ENCODE peak calls at places on chromosome 9, in ten cellular contexts. E, T, G, D, M, V, Q, S, O and P are unnamed samples.

GRCh38 chr9:33129886-33130284 is 37.3 kb downstream of the B4GALT1 start:
- DNase-seq in D (peak), S (no peak), O (no peak), Q (no peak), M (no peak), V (no peak), T (no peak), G (no peak), E (no peak), P (no peak)

GRCh38 chr9:70551391-70551790 is 136.9 kb upstream of the KLF9 start:
- DNase-seq in G (no peak), Q (no peak), D (no peak), E (peak), T (no peak), O (no peak), V (no peak), M (no peak), S (no peak), P (no peak)

GRCh38 chr9:89431930-89432725 is 65.8 kb downstream of the SEMA4D start:
- DNase-seq in M (no peak), D (no peak), S (no peak), V (no peak), E (no peak), T (no peak), G (no peak), Q (no peak), O (no peak), P (no peak)

GRCh38 chr9:20300430-20301115 is 321.7 kb downstream of the MLLT3 start:
- DNase-seq in T (no peak), G (no peak), M (no peak), V (no peak), D (no peak), S (no peak), Q (no peak), E (no peak), O (no peak), P (no peak)

GRCh38 chr9:2740616-2741015 is 23.3 kb downstream of the KCNV2 start:
- DNase-seq in G (no peak), D (no peak), O (no peak), Q (no peak), M (no peak), T (no peak), E (peak), V (no peak), S (no peak), P (no peak)

GRCh38 chr9:89999176-89999533 is 394.3 kb downstream of the GADD45G start:
- DNase-seq in O (no peak), S (no peak), Q (no peak), G (peak), V (no peak), T (no peak), M (no peak), D (peak), E (no peak), P (no peak)

GRCh38 chr9:116951588-116952433 is 264.7 kb downstream of the TRIM32 start:
- DNase-seq in T (no peak), G (no peak), E (peak), M (no peak), V (no peak), O (peak), Q (no peak), S (no peak), D (no peak), P (peak)

GRCh38 chr9:99069532-99069931 is 35.4 kb upstream of the TGFBR1 start:
- DNase-seq in G (no peak), O (no peak), S (no peak), M (no peak), E (no peak), D (no peak), V (no peak), T (no peak), Q (no peak), P (no peak)

GRCh38 chr9:124017929-124018730 is 6.6 kb downstream of the LHX2 start:
- DNase-seq in Q (no peak), T (no peak), G (no peak), M (no peak), S (peak), D (no peak), V (no peak), E (no peak), O (no peak), P (no peak)

GRCh38 chr9:32072568-32072967 is 311.9 kb upstream of the ACO1 start:
- DNase-seq in Q (no peak), M (no peak), V (no peak), T (no peak), E (no peak), G (no peak), D (no peak), O (no peak), S (no peak), P (no peak)

GRCh38 chr9:2523601-2524000 is 98.0 kb upstream of the VLDLR start:
- DNase-seq in M (no peak), O (no peak), S (no peak), G (no peak), V (no peak), Q (no peak), E (no peak), T (no peak), D (no peak), P (no peak)

GRCh38 chr9:95993342-95993741 is 117.9 kb downstream of the ERCC6L2 start:
- DNase-seq in S (no peak), G (no peak), E (no peak), D (no peak), O (no peak), V (no peak), T (no peak), M (no peak), Q (no peak), P (no peak)

GRCh38 chr9:100671811-100672305 is 94.0 kb downstream of the CAVIN4 start:
- DNase-seq in O (no peak), S (no peak), Q (no peak), V (no peak), T (no peak), D (no peak), G (no peak), M (no peak), E (no peak), P (no peak)

GRCh38 chr9:110126457-110126856 is 81.5 kb downstream of the C9orf152 start:
- DNase-seq in T (no peak), M (no peak), V (no peak), O (no peak), E (no peak), G (no peak), S (no peak), D (no peak), Q (no peak), P (no peak)

GRCh38 chr9:124553738-124554137 is 46.5 kb upstream of the NR5A1 start:
- DNase-seq in D (no peak), Q (no peak), G (no peak), T (no peak), M (no peak), V (no peak), S (no peak), O (no peak), E (peak), P (peak)

GRCh38 chr9:130172858-130173461 is 756 bp downstream of the NCS1 start:
- DNase-seq in D (no peak), O (no peak), Q (no peak), G (no peak), V (no peak), S (no peak), M (no peak), E (no peak), T (no peak), P (no peak)

DNA sequence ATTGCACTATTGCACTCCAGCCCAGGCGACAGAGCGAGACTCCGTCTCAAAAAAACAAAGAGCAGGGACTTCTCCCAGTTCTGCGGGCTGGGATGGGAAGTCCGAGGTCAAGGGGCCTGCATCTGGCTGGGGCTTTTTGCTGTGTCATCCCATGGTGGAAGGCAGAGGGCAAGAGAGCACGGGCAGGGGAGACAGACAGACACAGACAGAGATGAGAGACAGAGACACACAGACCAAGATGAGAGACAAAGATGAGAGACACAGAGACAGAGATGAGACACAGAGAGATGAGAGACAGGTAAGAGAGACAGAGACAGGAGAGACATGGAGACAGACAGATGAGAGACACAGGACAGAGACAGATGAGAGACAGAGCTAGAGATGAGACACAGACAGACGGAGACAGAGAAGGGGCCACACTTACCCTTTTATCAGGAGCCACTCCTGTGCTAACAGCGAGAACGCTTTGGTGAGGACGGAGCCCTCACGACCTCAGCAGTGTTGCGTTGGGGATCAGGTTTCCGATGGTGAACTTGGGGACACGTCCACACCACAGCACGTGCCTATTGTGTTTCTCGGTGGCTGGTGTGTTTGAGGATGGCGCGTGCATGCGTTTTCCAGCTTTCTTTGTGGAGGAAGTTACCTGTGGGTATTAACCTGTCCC is 8.9 kb upstream of the TOR4A start:
- DNase-seq in Q (peak), E (no peak), O (no peak), T (peak), S (no peak), M (no peak), G (no peak), D (no peak), V (no peak), P (no peak)
- TF ChIP-seq POLR2A in Q (no peak), E (no peak), O (no peak), T (no peak), S (no peak), M (no peak), G (no peak), D (no peak), V (no peak), P (no peak)

GRCh38 chr9:68802525-68803015 is 97.5 kb downstream of the PIP5K1B start:
- DNase-seq in E (no peak), S (no peak), D (peak), G (no peak), V (no peak), M (no peak), O (no peak), T (no peak), Q (no peak), P (no peak)
- TF ChIP-seq POLR2A in E (no peak), S (no peak), D (no peak), G (no peak), V (no peak), M (no peak), O (no peak), T (no peak), Q (no peak), P (no peak)

GRCh38 chr9:128689820-128690683 is 1.0 kb downstream of the SET start:
- DNase-seq in S (no peak), M (no peak), D (peak), V (no peak), G (no peak), E (peak), Q (no peak), O (peak), T (peak), P (peak)

GRCh38 chr9:128687453-128687852 is 1.6 kb upstream of the SET start:
- DNase-seq in E (no peak), O (no peak), T (no peak), V (no peak), S (no peak), G (no peak), M (no peak), D (no peak), Q (no peak), P (no peak)

GRCh38 chr9:128690684-128691034 is 1.6 kb downstream of the SET start:
- DNase-seq in G (no peak), E (no peak), S (no peak), Q (no peak), O (no peak), M (no peak), D (no peak), T (no peak), V (no peak), P (no peak)

GRCh38 chr9:128689293-128689770 is 310 bp downstream of the SET start:
- DNase-seq in M (no peak), V (no peak), Q (no peak), E (no peak), S (no peak), O (peak), G (no peak), D (no peak), T (peak), P (no peak)

GRCh38 chr9:128688501-128689292 is at the start of gene SET:
- DNase-seq in D (peak), M (peak), S (peak), Q (peak), V (peak), T (peak), E (peak), O (peak), G (peak), P (peak)
- TF ChIP-seq POLR2A in D (peak), M (peak), S (peak), Q (peak), V (peak), T (peak), E (no peak), O (peak), G (no peak), P (peak)

GRCh38 chr9:135909371-135909770 is 2.0 kb upstream of the CAMSAP1 start:
- DNase-seq in T (no peak), G (no peak), S (no peak), M (no peak), D (no peak), V (no peak), Q (no peak), O (no peak), E (no peak), P (no peak)

GRCh38 chr9:135907006-135907434 is 326 bp downstream of the CAMSAP1 start:
- DNase-seq in G (no peak), V (no peak), E (peak), Q (no peak), M (no peak), T (no peak), S (no peak), D (peak), O (peak), P (no peak)

GRCh38 chr9:135910197-135910596 is 2.9 kb upstream of the CAMSAP1 start:
- DNase-seq in O (no peak), G (no peak), S (no peak), M (no peak), D (no peak), V (no peak), T (no peak), E (no peak), Q (no peak), P (no peak)

GRCh38 chr9:135907446-135908333 is at the start of gene CAMSAP1:
- DNase-seq in S (peak), G (peak), E (peak), O (peak), Q (peak), M (peak), V (peak), T (peak), D (peak), P (peak)

GRCh38 chr9:135908334-135909204 is 1.2 kb upstream of the CAMSAP1 start:
- DNase-seq in G (no peak), O (no peak), E (no peak), D (peak), M (no peak), V (no peak), Q (no peak), T (no peak), S (no peak), P (no peak)
- TF ChIP-seq POLR2A in G (no peak), O (no peak), E (no peak), D (no peak), M (no peak), V (no peak), Q (no peak), T (no peak), S (no peak), P (no peak)

GRCh38 chr9:17134396-17134842 is 421 bp upstream of the CNTLN start:
- DNase-seq in G (peak), O (no peak), Q (peak), M (no peak), E (peak), S (no peak), T (no peak), D (no peak), V (no peak), P (no peak)

GRCh38 chr9:17137576-17137975 is 2.7 kb downstream of the CNTLN start:
- DNase-seq in M (no peak), D (no peak), V (no peak), S (no peak), E (peak), T (no peak), G (no peak), Q (no peak), O (no peak), P (no peak)

GRCh38 chr9:17135578-17135904 is 701 bp downstream of the CNTLN start:
- DNase-seq in D (no peak), T (no peak), G (no peak), E (no peak), Q (peak), S (no peak), V (no peak), M (no peak), O (no peak), P (no peak)

GRCh38 chr9:17138503-17138902 is 3.7 kb downstream of the CNTLN start:
- DNase-seq in T (no peak), S (no peak), D (no peak), O (no peak), M (peak), G (no peak), V (no peak), E (no peak), Q (no peak), P (no peak)

GRCh38 chr9:17134843-17135577 is at the start of gene CNTLN:
- DNase-seq in O (peak), G (peak), D (peak), V (no peak), S (peak), M (peak), T (peak), Q (peak), E (peak), P (peak)
- TF ChIP-seq POLR2A in O (peak), G (no peak), D (peak), V (peak), S (peak), M (peak), T (peak), Q (peak), E (peak), P (peak)

GRCh38 chr9:131670247-131670681 is 69.6 kb downstream of the RAPGEF1 start:
- DNase-seq in M (no peak), S (no peak), V (no peak), D (peak), O (no peak), E (no peak), G (peak), Q (no peak), T (peak), P (no peak)
- TF ChIP-seq POLR2A in M (no peak), S (no peak), V (peak), D (no peak), O (no peak), E (no peak), G (no peak), Q (no peak), T (no peak), P (no peak)

GRCh38 chr9:91117959-91118651 is 243.6 kb downstream of the AUH start:
- DNase-seq in V (no peak), S (peak), O (no peak), E (peak), Q (peak), G (peak), M (no peak), T (peak), D (peak), P (no peak)
- TF ChIP-seq POLR2A in V (peak), S (no peak), O (no peak), E (no peak), Q (peak), G (no peak), M (no peak), T (peak), D (no peak), P (no peak)

GRCh38 chr9:126836216-126836615 is 24.2 kb upstream of the ZBTB34 start:
- DNase-seq in V (no peak), M (no peak), D (no peak), Q (no peak), E (no peak), T (no peak), O (no peak), G (no peak), S (no peak), P (no peak)
- TF ChIP-seq POLR2A in V (no peak), M (no peak), D (no peak), Q (no peak), E (no peak), T (no peak), O (no peak), G (no peak), S (no peak), P (no peak)